ENCODE peak calls at places on chromosomes 4 and X, in eight cellular contexts. D, Z, W, G, C, B, H and O are unnamed samples.

GRCh38 chr4:105620640-105621323 is 68.4 kb downstream of the ARHGEF38 start:
- DNase-seq in D (no peak), Z (no peak), W (no peak), G (peak), C (no peak), B (no peak), H (no peak), O (no peak)

GRCh38 chrX:126065901-126066660 is 100.0 kb downstream of the DCAF12L2 start:
- DNase-seq in D (no peak), Z (peak), W (no peak), G (no peak), C (no peak), B (no peak), H (no peak), O (peak)

GRCh38 chr4:40848251-40848650 is 98.5 kb downstream of the NSUN7 start:
- DNase-seq in D (no peak), Z (no peak), W (no peak), G (no peak), C (no peak), B (peak), H (no peak), O (no peak)

GRCh38 chr4:117417856-117418255 is 332.5 kb upstream of the TRAM1L1 start:
- DNase-seq in D (no peak), Z (no peak), W (no peak), G (no peak), C (no peak), B (no peak), H (no peak), O (no peak)

GRCh38 chrX:119004920-119005524 is 30.6 kb downstream of the LONRF3 start:
- DNase-seq in D (peak), Z (peak), W (no peak), G (peak), C (peak), B (peak), H (peak), O (peak)

GRCh38 chr4:71209161-71209560 is 129.7 kb upstream of the SLC4A4 start:
- DNase-seq in D (no peak), Z (no peak), W (no peak), G (peak), C (no peak), B (no peak), H (no peak), O (no peak)

GRCh38 chrX:115494133-115494532 is 66.8 kb upstream of the PLS3 start:
- DNase-seq in D (peak), Z (no peak), W (no peak), G (no peak), C (no peak), B (no peak), H (no peak), O (no peak)

GRCh38 chr4:175419120-175419774 is 392.8 kb downstream of the GPM6A start:
- DNase-seq in D (no peak), Z (no peak), W (no peak), G (no peak), C (no peak), B (no peak), H (no peak), O (no peak)

GRCh38 chr4:150794706-150795105 is 212.8 kb downstream of the MAB21L2 start:
- DNase-seq in D (no peak), Z (no peak), W (no peak), G (no peak), C (no peak), B (no peak), H (no peak), O (no peak)

GRCh38 chr4:101914761-101915160 is 124.2 kb downstream of the BANK1 start:
- DNase-seq in D (no peak), Z (no peak), W (no peak), G (no peak), C (no peak), B (no peak), H (no peak), O (no peak)

GRCh38 chrX:42837747-42838146 is 59.8 kb upstream of the PPP1R2C start:
- DNase-seq in D (no peak), Z (no peak), W (no peak), G (no peak), C (no peak), B (no peak), H (no peak), O (no peak)

GRCh38 chrX:20680998-20681397 is 414.3 kb upstream of the RPS6KA3 start:
- DNase-seq in D (no peak), Z (no peak), W (no peak), G (peak), C (no peak), B (no peak), H (no peak), O (no peak)

GRCh38 chr4:82467442-82467841 is 37.1 kb downstream of the ENOPH1 start:
- DNase-seq in D (no peak), Z (no peak), W (no peak), G (no peak), C (no peak), B (no peak), H (no peak), O (no peak)

GRCh38 chrX:31353095-31353494 is 281.3 kb upstream of the FTHL17 start:
- DNase-seq in D (no peak), Z (no peak), W (no peak), G (peak), C (no peak), B (no peak), H (no peak), O (no peak)

GRCh38 chrX:2325076-2325784 is 175.5 kb downstream of the DHRSX start:
- DNase-seq in D (no peak), Z (peak), W (no peak), G (no peak), C (peak), B (peak), H (no peak), O (no peak)

GRCh38 chrX:8288590-8288989 is 117.5 kb upstream of the VCX2 start:
- DNase-seq in D (no peak), Z (no peak), W (no peak), G (peak), C (no peak), B (no peak), H (no peak), O (no peak)

GRCh38 chrX:153903991-153904957 is at the start of gene AVPR2:
- DNase-seq in D (no peak), Z (no peak), W (no peak), G (no peak), C (peak), B (peak), H (no peak), O (no peak)

GRCh38 chr4:31328921-31329320 is 608.8 kb downstream of the PCDH7 start:
- DNase-seq in D (no peak), Z (no peak), W (no peak), G (no peak), C (no peak), B (no peak), H (peak), O (no peak)

GRCh38 chr4:82652062-82652461 is 90.3 kb upstream of the TMEM150C start:
- DNase-seq in D (no peak), Z (no peak), W (no peak), G (no peak), C (no peak), B (no peak), H (no peak), O (no peak)

GRCh38 chr4:172124656-172125308 is 311.6 kb downstream of the GALNTL6 start:
- DNase-seq in D (no peak), Z (no peak), W (no peak), G (no peak), C (no peak), B (no peak), H (no peak), O (no peak)

GRCh38 chrX:155747520-155747919 is 133.6 kb upstream of the VAMP7 start:
- DNase-seq in D (no peak), Z (peak), W (no peak), G (peak), C (peak), B (no peak), H (no peak), O (peak)

GRCh38 chr4:122827258-122827887 is 742 bp downstream of the FGF2 start:
- DNase-seq in D (peak), Z (no peak), W (no peak), G (no peak), C (peak), B (peak), H (no peak), O (no peak)

GRCh38 chr4:186643501-186644315 is 79.9 kb downstream of the FAT1 start:
- DNase-seq in D (peak), Z (no peak), W (no peak), G (peak), C (no peak), B (no peak), H (no peak), O (no peak)

GRCh38 chrX:37627602-37628001 is 56.1 kb downstream of the LANCL3 start:
- DNase-seq in D (no peak), Z (no peak), W (no peak), G (peak), C (no peak), B (no peak), H (no peak), O (no peak)

GRCh38 chr4:95546866-95547707 is 1.7 kb downstream of the UNC5C start:
- DNase-seq in D (no peak), Z (no peak), W (no peak), G (no peak), C (no peak), B (peak), H (no peak), O (no peak)

GRCh38 chrX:112874140-112874539 is 33.5 kb upstream of the AMOT start:
- DNase-seq in D (no peak), Z (no peak), W (no peak), G (no peak), C (no peak), B (no peak), H (no peak), O (no peak)

GRCh38 chr4:133152801-133153526 is 3.9 kb downstream of the PCDH10 start:
- DNase-seq in D (peak), Z (no peak), W (no peak), G (no peak), C (no peak), B (peak), H (no peak), O (no peak)

GRCh38 chr4:4609622-4610334 is 67.9 kb upstream of the STX18 start:
- DNase-seq in D (no peak), Z (no peak), W (no peak), G (no peak), C (no peak), B (no peak), H (no peak), O (no peak)

GRCh38 chr4:52244103-52244772 is 193.1 kb downstream of the SPATA18 start:
- DNase-seq in D (no peak), Z (no peak), W (no peak), G (no peak), C (no peak), B (no peak), H (no peak), O (no peak)

GRCh38 chrX:129653181-129653984 is 1.4 kb downstream of the APLN start:
- DNase-seq in D (no peak), Z (no peak), W (no peak), G (no peak), C (peak), B (no peak), H (no peak), O (peak)

GRCh38 chrX:153774576-153775292 is 6.1 kb upstream of the SRPK3 start:
- DNase-seq in D (no peak), Z (peak), W (no peak), G (no peak), C (peak), B (no peak), H (no peak), O (no peak)

GRCh38 chrX:133531012-133531411 is 115.7 kb upstream of the GPC4 start:
- DNase-seq in D (no peak), Z (no peak), W (no peak), G (no peak), C (no peak), B (no peak), H (no peak), O (no peak)

GRCh38 chr4:118215826-118216225 is 137.0 kb downstream of the PRSS12 start:
- DNase-seq in D (no peak), Z (no peak), W (no peak), G (no peak), C (no peak), B (no peak), H (no peak), O (no peak)

GRCh38 chr4:169222768-169223167 is 48.0 kb downstream of the SH3RF1 start:
- DNase-seq in D (no peak), Z (no peak), W (no peak), G (no peak), C (no peak), B (no peak), H (no peak), O (no peak)

GRCh38 chr4:41069838-41070237 is 144.5 kb downstream of the APBB2 start:
- DNase-seq in D (no peak), Z (no peak), W (no peak), G (no peak), C (no peak), B (peak), H (no peak), O (no peak)

GRCh38 chrX:85136409-85136808 is 107.2 kb downstream of the SATL1 start:
- DNase-seq in D (no peak), Z (no peak), W (no peak), G (no peak), C (no peak), B (no peak), H (no peak), O (no peak)